ENCODE peak calls at places on chromosomes 1 and 21, in four cellular contexts. One of them, this sample, is unnamed.

GRCh38 chr1:1211541-1212511 is 2.1 kb downstream of the TNFRSF4 start:
- DNase-seq in choroid plexus epithelial cell: no peak
- DNase-seq in stimulated activated CD4-positive, alpha-beta T cell treated with anti-CD3 and anti-CD28 coated beads, Interleukin-1b, Interleukin-23, amount 100 ng/mL, for 1 hour: no peak
- DNase-seq in kidney epithelial cell: no peak
- DNase-seq in this sample: no peak

GRCh38 chr1:222283147-222283768 is 264.6 kb downstream of the HHIPL2 start:
- DNase-seq in choroid plexus epithelial cell: no peak
- DNase-seq in stimulated activated CD4-positive, alpha-beta T cell treated with anti-CD3 and anti-CD28 coated beads, Interleukin-1b, Interleukin-23, amount 100 ng/mL, for 1 hour: no peak
- DNase-seq in kidney epithelial cell: no peak
- DNase-seq in this sample: no peak

GRCh38 chr1:202631076-202631923 is 79.0 kb downstream of the SYT2 start:
- DNase-seq in choroid plexus epithelial cell: no peak
- DNase-seq in stimulated activated CD4-positive, alpha-beta T cell treated with anti-CD3 and anti-CD28 coated beads, Interleukin-1b, Interleukin-23, amount 100 ng/mL, for 1 hour: no peak
- DNase-seq in kidney epithelial cell: no peak
- DNase-seq in this sample: no peak

GRCh38 chr21:46194374-46195334 is 10.4 kb upstream of the SPATC1L start:
- DNase-seq in choroid plexus epithelial cell: no peak
- DNase-seq in stimulated activated CD4-positive, alpha-beta T cell treated with anti-CD3 and anti-CD28 coated beads, Interleukin-1b, Interleukin-23, amount 100 ng/mL, for 1 hour: no peak
- DNase-seq in kidney epithelial cell: no peak
- DNase-seq in this sample: no peak

GRCh38 chr1:46643368-46643775 is 24.8 kb downstream of the ATPAF1 start:
- DNase-seq in choroid plexus epithelial cell: peak; percentile 86
- DNase-seq in stimulated activated CD4-positive, alpha-beta T cell treated with anti-CD3 and anti-CD28 coated beads, Interleukin-1b, Interleukin-23, amount 100 ng/mL, for 1 hour: no peak
- DNase-seq in kidney epithelial cell: peak; percentile 63
- DNase-seq in this sample: peak; percentile 75

GRCh38 chr1:40258445-40258769 is 371 bp downstream of the ZMPSTE24 start:
- DNase-seq in choroid plexus epithelial cell: peak; percentile 30
- DNase-seq in stimulated activated CD4-positive, alpha-beta T cell treated with anti-CD3 and anti-CD28 coated beads, Interleukin-1b, Interleukin-23, amount 100 ng/mL, for 1 hour: no peak
- DNase-seq in kidney epithelial cell: no peak
- DNase-seq in this sample: no peak

GRCh38 chr1:219277304-219277840 is 103.7 kb downstream of the LYPLAL1 start:
- DNase-seq in choroid plexus epithelial cell: no peak
- DNase-seq in stimulated activated CD4-positive, alpha-beta T cell treated with anti-CD3 and anti-CD28 coated beads, Interleukin-1b, Interleukin-23, amount 100 ng/mL, for 1 hour: no peak
- DNase-seq in kidney epithelial cell: no peak
- DNase-seq in this sample: no peak

GRCh38 chr1:29259802-29260441 is 23.6 kb downstream of the PTPRU start:
- DNase-seq in choroid plexus epithelial cell: peak; percentile 31
- DNase-seq in stimulated activated CD4-positive, alpha-beta T cell treated with anti-CD3 and anti-CD28 coated beads, Interleukin-1b, Interleukin-23, amount 100 ng/mL, for 1 hour: no peak
- DNase-seq in kidney epithelial cell: no peak
- DNase-seq in this sample: peak; percentile 30

GRCh38 chr1:185813401-185813979 is 79.3 kb downstream of the HMCN1 start:
- DNase-seq in choroid plexus epithelial cell: peak; percentile 87
- DNase-seq in stimulated activated CD4-positive, alpha-beta T cell treated with anti-CD3 and anti-CD28 coated beads, Interleukin-1b, Interleukin-23, amount 100 ng/mL, for 1 hour: no peak
- DNase-seq in kidney epithelial cell: no peak
- DNase-seq in this sample: peak; percentile 74

GRCh38 chr1:102434421-102434820 is 437.7 kb upstream of the OLFM3 start:
- DNase-seq in choroid plexus epithelial cell: peak; percentile 3
- DNase-seq in stimulated activated CD4-positive, alpha-beta T cell treated with anti-CD3 and anti-CD28 coated beads, Interleukin-1b, Interleukin-23, amount 100 ng/mL, for 1 hour: no peak
- DNase-seq in kidney epithelial cell: no peak
- DNase-seq in this sample: no peak

GRCh38 chr1:202643397-202644218 is 66.6 kb downstream of the SYT2 start:
- DNase-seq in choroid plexus epithelial cell: no peak
- DNase-seq in stimulated activated CD4-positive, alpha-beta T cell treated with anti-CD3 and anti-CD28 coated beads, Interleukin-1b, Interleukin-23, amount 100 ng/mL, for 1 hour: no peak
- DNase-seq in kidney epithelial cell: no peak
- DNase-seq in this sample: no peak

GRCh38 chr1:66489146-66489545 is 44.8 kb upstream of the SGIP1 start:
- DNase-seq in choroid plexus epithelial cell: peak; percentile 37
- DNase-seq in stimulated activated CD4-positive, alpha-beta T cell treated with anti-CD3 and anti-CD28 coated beads, Interleukin-1b, Interleukin-23, amount 100 ng/mL, for 1 hour: no peak
- DNase-seq in kidney epithelial cell: no peak
- DNase-seq in this sample: no peak

GRCh38 chr1:80101159-80101558 is 1094.6 kb upstream of the ADGRL4 start:
- DNase-seq in choroid plexus epithelial cell: no peak
- DNase-seq in stimulated activated CD4-positive, alpha-beta T cell treated with anti-CD3 and anti-CD28 coated beads, Interleukin-1b, Interleukin-23, amount 100 ng/mL, for 1 hour: no peak
- DNase-seq in kidney epithelial cell: no peak
- DNase-seq in this sample: no peak

This sample was measured in dermis microvascular lymphatic vessel endothelial cell.